ENCODE peak calls at places on chromosomes 6 and 20, in nine cellular contexts. M is tibial nerve, W is cardiac muscle cell, F is dorsolateral prefrontal cortex, V is psoas muscle, L is AG09309, D is fibroblast of lung, C is mammary epithelial cell, G is left ventricle myocardium inferior. S is an unnamed sample.

GRCh38 chr6:157266274-157267101 is 56.8 kb downstream of the TMEM242 start:
- DNase-seq in M (no peak), W (no peak), F (no peak), V (no peak), L (no peak), D (no peak), C (no peak), G (no peak), S (no peak)

GRCh38 chr6:1572892-1573291 is 36.8 kb upstream of the FOXC1 start:
- DNase-seq in M (no peak), W (no peak), F (no peak), V (no peak), L (no peak), D (no peak), C (no peak), G (no peak), S (no peak)

GRCh38 chr6:135084916-135085269 is 30.3 kb upstream of the HBS1L start:
- DNase-seq in M (no peak), W (no peak), F (no peak), V (no peak), L (no peak), D (no peak), C (no peak), G (no peak), S (no peak)

GRCh38 chr6:144284753-144285547 is at the start of gene UTRN:
- DNase-seq in M (peak; percentile 45), W (peak; percentile 92), F (peak; percentile 38), V (peak; percentile 88), L (peak; percentile 49), D (peak; percentile 87), C (peak; percentile 83), G (peak; percentile 85), S (no peak)

GRCh38 chr6:148818939-148819575 is 72.2 kb downstream of the UST start:
- DNase-seq in M (no peak), W (no peak), F (no peak), V (no peak), L (peak; percentile 76), D (peak; percentile 75), C (peak; percentile 55), G (no peak), S (peak; percentile 37)

GRCh38 chr20:50571466-50571865 is 61.3 kb downstream of the PTPN1 start:
- DNase-seq in M (no peak), W (no peak), F (no peak), V (no peak), L (no peak), D (peak; percentile 52), C (no peak), G (no peak), S (no peak)

GRCh38 chr20:60138263-60139127 is 180.3 kb downstream of the CDH26 start:
- DNase-seq in M (no peak), W (no peak), F (peak; percentile 66), V (peak; percentile 75), L (peak; percentile 24), D (peak; percentile 27), C (no peak), G (peak; percentile 59), S (peak; percentile 5)

GRCh38 chr20:16647875-16648597 is 74.8 kb upstream of the KIF16B start:
- DNase-seq in M (no peak), W (no peak), F (no peak), V (no peak), L (no peak), D (no peak), C (no peak), G (no peak), S (no peak)

GRCh38 chr6:162727347-162728176 is at the start of the genes PACRG and PRKN:
- DNase-seq in M (peak; percentile 97), W (peak; percentile 100), F (peak; percentile 98), V (peak; percentile 99), L (peak; percentile 68), D (peak; percentile 96), C (peak; percentile 97), G (peak; percentile 99), S (peak; percentile 95)

GRCh38 chr20:13234961-13235360 is 13.9 kb downstream of the ISM1 start:
- DNase-seq in M (no peak), W (no peak), F (no peak), V (no peak), L (no peak), D (no peak), C (no peak), G (no peak), S (no peak)

GRCh38 chr6:155177369-155177961 is 86.3 kb upstream of the CLDN20 start:
- DNase-seq in M (no peak), W (peak; percentile 75), F (no peak), V (no peak), L (no peak), D (peak; percentile 54), C (peak; percentile 47), G (no peak), S (peak; percentile 74)

GRCh38 chr20:13936781-13937576 is 53.4 kb downstream of the SEL1L2 start:
- DNase-seq in M (no peak), W (no peak), F (no peak), V (no peak), L (no peak), D (no peak), C (no peak), G (no peak), S (no peak)

GRCh38 chr20:34527016-34527415 is 10.8 kb downstream of the DYNLRB1 start:
- DNase-seq in M (no peak), W (no peak), F (no peak), V (no peak), L (no peak), D (no peak), C (no peak), G (no peak), S (no peak)

GRCh38 chr20:34526466-34526865 is 10.2 kb downstream of the DYNLRB1 start:
- DNase-seq in M (no peak), W (no peak), F (no peak), V (no peak), L (no peak), D (peak; percentile 15), C (no peak), G (no peak), S (no peak)

GRCh38 chr20:34524426-34524825 is 8.2 kb downstream of the DYNLRB1 start:
- DNase-seq in M (no peak), W (no peak), F (no peak), V (no peak), L (no peak), D (no peak), C (no peak), G (no peak), S (no peak)

GRCh38 chr20:34525709-34526416 is 9.6 kb downstream of the DYNLRB1 start:
- DNase-seq in M (peak; percentile 61), W (no peak), F (no peak), V (peak; percentile 92), L (peak; percentile 97), D (peak; percentile 99), C (peak; percentile 99), G (peak; percentile 54), S (peak; percentile 94)

DNA sequence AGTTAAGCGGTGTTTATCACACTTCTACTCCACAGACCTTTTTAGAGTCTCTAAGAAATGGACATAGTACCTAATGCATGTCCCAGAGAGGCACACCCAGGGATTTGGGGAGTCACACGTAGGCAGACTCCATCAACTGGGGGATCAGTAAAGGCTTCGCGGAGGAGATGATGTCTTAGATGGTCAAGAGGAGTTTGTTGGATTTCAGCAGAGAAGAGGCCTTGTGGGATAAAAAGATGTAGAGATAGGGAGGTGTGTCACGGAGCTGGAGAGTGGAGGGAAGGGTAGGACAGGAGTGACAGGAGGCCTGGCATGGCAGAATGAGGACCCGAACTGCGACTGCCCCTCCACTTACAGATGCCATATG is 9.1 kb downstream of the DYNLRB1 start:
- DNase-seq in M (no peak), W (no peak), F (no peak), V (no peak), L (no peak), D (no peak), C (no peak), G (no peak), S (no peak)
- H3K4me3 ChIP-seq in M (no peak overlapping the region), W (no peak overlapping the region), F (no peak overlapping the region), V (no peak overlapping the region), L (no peak overlapping the region), D (no peak overlapping the region), C (no peak overlapping the region), G (no peak overlapping the region), S (no peak overlapping the region)

GRCh38 chr6:37365791-37366190 is 12.0 kb downstream of the RNF8 start:
- DNase-seq in M (no peak), W (no peak), F (no peak), V (no peak), L (no peak), D (peak; percentile 24), C (no peak), G (no peak), S (peak; percentile 11)
- TF ChIP-seq CTCF in M (no peak), W (peak; percentile 33), F (peak; percentile 51), V (peak; percentile 13), L (peak; percentile 15), D (peak; percentile 24), C (peak; percentile 29), G (peak; percentile 51), S (peak; percentile 25)

GRCh38 chr20:21564127-21564773 is 50.4 kb upstream of the NKX2-2 start:
- DNase-seq in M (no peak), W (no peak), F (peak; percentile 41), V (no peak), L (no peak), D (no peak), C (no peak), G (no peak), S (no peak)
- H3K4me3 ChIP-seq in M (no peak overlapping the region), W (no peak overlapping the region), F (no peak overlapping the region), V (no peak overlapping the region), L (no peak overlapping the region), D (no peak overlapping the region), C (no peak overlapping the region), G (no peak overlapping the region), S (no peak overlapping the region)

GRCh38 chr6:84118191-84118590 is 84.6 kb downstream of the MRAP2 start:
- DNase-seq in M (no peak), W (no peak), F (no peak), V (no peak), L (no peak), D (no peak), C (peak; percentile 17), G (no peak), S (no peak)

GRCh38 chr6:84123186-84123585 is 89.6 kb downstream of the MRAP2 start:
- DNase-seq in M (no peak), W (no peak), F (no peak), V (no peak), L (no peak), D (no peak), C (no peak), G (no peak), S (no peak)

DNA sequence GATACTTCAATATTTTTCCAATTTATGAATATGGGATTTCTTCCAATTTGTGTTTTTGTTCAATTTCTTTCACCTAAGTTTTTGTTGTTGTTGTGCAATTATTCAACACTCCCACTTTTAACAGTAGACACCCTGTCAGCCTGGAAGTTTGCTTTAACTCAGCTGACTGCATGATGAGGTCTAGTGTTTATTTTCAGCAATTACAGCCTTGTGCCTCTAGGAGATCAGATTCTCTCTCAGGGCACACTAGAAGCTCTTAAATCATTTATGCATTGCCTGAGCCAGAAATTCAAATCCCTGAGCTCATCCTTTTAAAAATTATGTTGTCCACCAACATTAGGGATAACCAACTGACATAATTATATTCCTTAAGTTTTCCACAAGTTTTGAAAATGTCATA is 85.7 kb downstream of the MRAP2 start:
- DNase-seq in M (no peak), W (no peak), F (no peak), V (no peak), L (no peak), D (no peak), C (no peak), G (no peak), S (no peak)
- TF ChIP-seq CTCF in M (no peak), W (no peak), F (no peak), V (no peak), L (peak; percentile 5), D (no peak), C (no peak), G (peak; percentile 10), S (no peak)

S was measured in astrocyte of the cerebellum.